ENCODE peak calls at places on chromosomes 3 and 15, in ten cellular contexts. D, E, J, X, R, T, L, S, Q and K are unnamed samples.

GRCh38 chr15:75648156-75649000 is 666 bp downstream of the SNX33 start:
- DNase-seq in D (peak; percentile 62), E (no peak), J (no peak), X (peak; percentile 45), R (peak; percentile 68), T (no peak), L (peak; percentile 29), S (no peak), Q (peak; percentile 59), K (no peak)

GRCh38 chr3:115341208-115341607 is 194.1 kb upstream of the ZBTB20 start:
- DNase-seq in D (no peak), E (no peak), J (no peak), X (no peak), R (no peak), T (peak; percentile 86), L (peak; percentile 5), S (no peak), Q (no peak), K (no peak)

GRCh38 chr15:22980189-22981136 is at the start of gene CYFIP1:
- DNase-seq in D (peak; percentile 72), E (no peak), J (peak; percentile 63), X (peak; percentile 90), R (peak; percentile 90), T (peak; percentile 80), L (peak; percentile 5), S (peak; percentile 93), Q (peak; percentile 87), K (peak; percentile 84)

GRCh38 chr3:128203171-128203570 is 49.9 kb downstream of the EEFSEC start:
- DNase-seq in D (no peak), E (no peak), J (no peak), X (no peak), R (no peak), T (no peak), L (no peak), S (no peak), Q (no peak), K (no peak)

GRCh38 chr15:100891316-100892012 is 11.8 kb downstream of the ALDH1A3 start:
- DNase-seq in D (no peak), E (no peak), J (peak; percentile 67), X (no peak), R (no peak), T (no peak), L (no peak), S (no peak), Q (peak; percentile 34), K (no peak)

GRCh38 chr3:44318929-44319328 is 19.6 kb upstream of the TCAIM start:
- DNase-seq in D (no peak), E (no peak), J (no peak), X (no peak), R (no peak), T (no peak), L (peak; percentile 5), S (no peak), Q (no peak), K (no peak)

GRCh38 chr3:182621435-182622240 is 171.7 kb upstream of the ATP11B start:
- DNase-seq in D (no peak), E (no peak), J (no peak), X (no peak), R (no peak), T (no peak), L (no peak), S (no peak), Q (peak; percentile 25), K (no peak)

GRCh38 chr3:25783661-25784512 is 644 bp upstream of the NGLY1 start:
- DNase-seq in D (no peak), E (no peak), J (peak; percentile 61), X (peak; percentile 60), R (peak; percentile 70), T (peak; percentile 71), L (peak; percentile 51), S (no peak), Q (peak; percentile 74), K (peak; percentile 79)

GRCh38 chr3:118501152-118501551 is 533.5 kb downstream of the IGSF11 start:
- DNase-seq in D (no peak), E (no peak), J (peak; percentile 16), X (peak; percentile 39), R (peak; percentile 46), T (no peak), L (no peak), S (no peak), Q (peak; percentile 28), K (no peak)

GRCh38 chr3:170421758-170422157 is 3.1 kb downstream of the CLDN11 start:
- DNase-seq in D (no peak), E (no peak), J (no peak), X (no peak), R (no peak), T (no peak), L (no peak), S (no peak), Q (no peak), K (no peak)

GRCh38 chr15:23629234-23629805 is 18.3 kb downstream of the MAGEL2 start:
- DNase-seq in D (no peak), E (no peak), J (no peak), X (no peak), R (no peak), T (peak; percentile 2), L (no peak), S (no peak), Q (peak; percentile 21), K (no peak)

GRCh38 chr15:41661078-41661528 is 898 bp downstream of the MGA start:
- DNase-seq in D (no peak), E (no peak), J (no peak), X (no peak), R (no peak), T (no peak), L (no peak), S (no peak), Q (no peak), K (no peak)

GRCh38 chr3:141632779-141633374 is 105.2 kb upstream of the RNF7 start:
- DNase-seq in D (no peak), E (no peak), J (no peak), X (no peak), R (no peak), T (no peak), L (no peak), S (peak; percentile 63), Q (no peak), K (no peak)

DNA sequence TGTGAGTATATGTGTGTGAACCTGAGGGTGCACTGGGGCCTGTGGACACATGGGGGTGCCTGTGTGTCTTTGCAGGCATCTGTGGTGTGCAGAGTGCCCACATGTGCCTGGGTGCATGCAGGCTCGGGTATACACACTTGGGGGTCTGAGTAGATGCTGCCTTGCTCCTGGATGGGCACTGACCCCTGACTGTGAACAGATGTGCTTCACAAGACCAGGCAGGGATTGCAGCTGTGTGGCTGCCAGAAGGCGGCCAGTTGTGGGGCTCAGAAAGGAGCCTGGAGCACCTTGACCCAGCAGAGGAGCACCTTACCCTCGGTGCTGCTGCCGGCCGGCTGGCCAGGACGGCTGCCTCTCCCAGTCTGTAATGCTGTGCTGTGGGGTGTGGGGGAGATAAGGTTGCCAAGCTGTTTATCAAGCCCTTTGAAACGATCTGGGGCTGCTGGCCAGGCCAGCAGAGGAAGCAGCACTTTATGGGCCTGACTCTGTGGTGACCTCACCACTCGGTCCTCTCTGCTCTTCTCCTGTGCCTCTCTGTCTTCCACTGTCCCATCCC is 55.5 kb upstream of the MRPS22 start:
- DNase-seq in D (peak; percentile 20), E (no peak), J (no peak), X (no peak), R (no peak), T (no peak), L (no peak), S (no peak), Q (peak; percentile 44), K (no peak)
- TF ChIP-seq CTCF in D (no peak), E (peak; percentile 34), J (no peak), X (no peak), R (no peak), T (peak; percentile 5), L (no peak), S (no peak), Q (peak; percentile 5), K (no peak)

DNA sequence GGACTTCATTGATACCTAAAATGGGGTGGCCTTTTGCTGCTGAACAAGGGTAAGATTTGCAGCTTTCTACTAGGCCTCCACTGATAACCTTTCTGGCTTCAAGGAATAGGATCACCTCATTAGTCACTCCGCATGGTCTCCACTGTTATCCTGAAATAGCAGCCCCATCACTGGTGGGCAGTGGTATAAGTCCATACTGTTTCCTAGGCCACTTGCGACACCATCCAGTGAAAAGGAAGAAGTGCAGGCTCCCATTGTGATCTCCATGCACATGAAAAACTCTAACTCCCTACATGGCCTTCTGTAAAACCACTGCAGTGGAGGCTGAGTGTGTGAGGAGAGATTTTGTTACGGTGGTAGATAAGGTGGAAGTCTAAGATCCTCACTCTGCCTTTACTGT is 1455.9 kb downstream of the SI start:
- DNase-seq in D (peak; percentile 11), E (no peak), J (peak; percentile 16), X (no peak), R (no peak), T (no peak), L (no peak), S (no peak), Q (peak; percentile 80), K (no peak)
- TF ChIP-seq CTCF in D (peak; percentile 65), E (peak; percentile 3), J (peak; percentile 52), X (no peak), R (no peak), T (no peak), L (no peak), S (peak; percentile 49), Q (no peak), K (peak; percentile 68)

GRCh38 chr3:142680710-142681109 is 43.1 kb upstream of the TRPC1 start:
- DNase-seq in D (no peak), E (no peak), J (no peak), X (no peak), R (no peak), T (no peak), L (no peak), S (no peak), Q (no peak), K (no peak)
- TF ChIP-seq CTCF in D (no peak), E (no peak), J (no peak), X (peak; percentile 9), R (no peak), T (no peak), L (no peak), S (no peak), Q (no peak), K (no peak)

DNA sequence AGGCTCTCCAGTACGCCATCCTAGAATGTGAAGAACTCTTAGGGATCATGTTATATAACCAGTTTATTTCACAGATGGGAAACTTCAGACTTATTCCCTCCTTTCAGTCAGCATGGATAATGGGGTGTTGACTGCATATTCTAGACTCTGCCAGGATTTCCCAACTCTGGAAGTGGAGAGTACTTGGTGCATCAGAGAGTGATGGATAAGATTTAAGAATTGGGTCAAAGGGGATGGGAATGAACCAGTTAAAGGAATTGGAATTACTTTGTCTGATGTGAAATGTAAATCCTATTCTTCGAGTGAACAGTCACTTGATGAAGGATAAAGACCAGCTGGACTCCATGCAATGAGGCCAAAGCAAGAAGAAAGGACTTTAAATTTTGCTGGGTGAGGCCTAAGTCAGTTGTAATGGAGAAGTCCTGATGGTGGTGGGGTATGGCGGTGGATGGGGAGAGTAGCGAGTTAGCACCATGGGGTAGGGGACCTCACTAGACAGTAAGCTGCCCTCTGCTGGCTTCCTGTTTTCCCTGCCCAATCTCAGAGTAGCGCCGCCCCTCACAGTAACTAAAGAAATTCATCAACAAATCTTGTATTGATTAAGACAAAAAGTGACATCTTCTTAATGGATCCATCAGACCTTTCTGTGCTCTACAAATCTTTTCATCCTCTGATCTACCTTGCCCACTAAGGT is 7.3 kb upstream of the CACNA1D start:
- DNase-seq in D (no peak), E (no peak), J (no peak), X (no peak), R (no peak), T (no peak), L (peak; percentile 5), S (no peak), Q (no peak), K (no peak)
- TF ChIP-seq CTCF in D (no peak), E (no peak), J (no peak), X (no peak), R (no peak), T (no peak), L (no peak), S (no peak), Q (no peak), K (no peak)

GRCh38 chr3:179943097-179943880 is 93.4 kb downstream of the PEX5L start:
- DNase-seq in D (no peak), E (no peak), J (no peak), X (no peak), R (no peak), T (no peak), L (no peak), S (no peak), Q (no peak), K (no peak)
- TF ChIP-seq CTCF in D (no peak), E (no peak), J (no peak), X (no peak), R (no peak), T (no peak), L (no peak), S (no peak), Q (no peak), K (no peak)